ENCODE peak calls at places on chromosome 10, in seven cellular contexts. H, Y, E, G, V, M and Z are unnamed samples.

GRCh38 chr10:71766717-71767419 is 6.5 kb downstream of the VSIR start:
- DNase-seq in G (peak; percentile 81), E (peak; percentile 71), V (peak; percentile 92), M (peak; percentile 92), H (peak; percentile 98), Y (no peak), Z (peak; percentile 93)

GRCh38 chr10:33086100-33086499 is 128.1 kb upstream of the ITGB1 start:
- DNase-seq in Y (no peak), G (no peak), E (no peak), V (no peak), M (no peak), H (no peak), Z (no peak)

GRCh38 chr10:74145133-74145532 is 5.5 kb downstream of the AP3M1 start:
- DNase-seq in G (no peak), Y (no peak), M (no peak), V (no peak), H (no peak), E (peak; percentile 27), Z (no peak)

GRCh38 chr10:57694956-57695605 is 572.6 kb downstream of the IPMK start:
- DNase-seq in M (no peak), Y (no peak), H (no peak), G (no peak), E (no peak), V (no peak), Z (no peak)

GRCh38 chr10:108290823-108291222 is 1126.3 kb upstream of the SORCS1 start:
- DNase-seq in V (no peak), M (no peak), Y (no peak), E (no peak), H (no peak), G (no peak), Z (no peak)

GRCh38 chr10:78727251-78727650 is 341.5 kb upstream of the ZMIZ1 start:
- DNase-seq in Y (peak; percentile 25), H (no peak), M (no peak), E (no peak), V (no peak), G (no peak), Z (no peak)

GRCh38 chr10:102935510-102935909 is 17.4 kb downstream of the CNNM2 start:
- DNase-seq in M (no peak), H (no peak), G (no peak), Y (no peak), E (no peak), V (no peak), Z (no peak)

GRCh38 chr10:70118196-70118595 is 14.4 kb downstream of the AIFM2 start:
- DNase-seq in M (no peak), E (no peak), H (no peak), V (no peak), G (no peak), Y (no peak), Z (no peak)

GRCh38 chr10:5679606-5680005 is 5.0 kb upstream of the TASOR2 start:
- DNase-seq in H (no peak), Y (no peak), E (no peak), M (no peak), G (no peak), V (peak; percentile 49), Z (no peak)

GRCh38 chr10:120108941-120109340 is 216.4 kb downstream of the SEC23IP start:
- DNase-seq in G (no peak), H (no peak), Y (no peak), M (no peak), V (no peak), E (no peak), Z (no peak)

GRCh38 chr10:70174058-70174741 is 3.9 kb upstream of the SAR1A start:
- DNase-seq in G (no peak), Y (no peak), E (no peak), M (no peak), H (no peak), V (peak; percentile 79), Z (peak; percentile 25)

GRCh38 chr10:98423691-98424120 is 8.7 kb upstream of the PYROXD2 start:
- DNase-seq in V (peak; percentile 41), E (no peak), G (peak; percentile 23), H (peak; percentile 31), M (no peak), Y (no peak), Z (no peak)

GRCh38 chr10:46553238-46554049 is 3.0 kb downstream of the GPRIN2 start:
- DNase-seq in G (no peak), V (no peak), M (peak; percentile 63), H (no peak), Y (no peak), E (peak; percentile 3), Z (peak; percentile 11)

GRCh38 chr10:127408115-127408710 is 140.9 kb upstream of the NPS start:
- DNase-seq in H (no peak), Y (no peak), E (no peak), M (no peak), G (no peak), V (no peak), Z (no peak)

GRCh38 chr10:482848-483247 is 206.6 kb downstream of the DIP2C start:
- DNase-seq in M (no peak), Y (no peak), E (no peak), G (no peak), H (no peak), V (no peak), Z (no peak)

GRCh38 chr10:3779146-3779707 is 5.8 kb downstream of the KLF6 start:
- DNase-seq in E (no peak), M (no peak), Y (no peak), H (no peak), G (no peak), V (no peak), Z (peak; percentile 26)

GRCh38 chr10:13276749-13277394 is 23.0 kb downstream of the PHYH start:
- DNase-seq in V (no peak), H (peak; percentile 22), G (no peak), E (peak; percentile 19), M (no peak), Y (peak; percentile 52), Z (no peak)

GRCh38 chr10:79944428-79945395 is 4.2 kb downstream of the SFTPD start:
- DNase-seq in M (no peak), H (no peak), Y (no peak), G (peak; percentile 19), V (no peak), E (no peak), Z (no peak)

GRCh38 chr10:79105164-79105739 is 36.5 kb downstream of the ZMIZ1 start:
- DNase-seq in Y (no peak), V (peak; percentile 90), H (no peak), M (no peak), E (no peak), G (no peak), Z (no peak)

GRCh38 chr10:16954280-16955030 is 137.2 kb upstream of the RSU1 start:
- DNase-seq in H (no peak), G (no peak), V (no peak), Y (no peak), M (no peak), E (no peak), Z (no peak)

GRCh38 chr10:80407836-80408197 is 534 bp upstream of the PRXL2A start:
- DNase-seq in G (no peak), V (peak; percentile 63), M (no peak), E (no peak), Y (peak; percentile 65), H (peak; percentile 69), Z (peak; percentile 48)

GRCh38 chr10:14779053-14779649 is 4.5 kb upstream of the FAM107B start:
- DNase-seq in E (no peak), V (no peak), M (no peak), H (peak; percentile 45), Y (no peak), G (no peak), Z (peak; percentile 29)

GRCh38 chr10:32963102-32963501 is 5.1 kb upstream of the ITGB1 start:
- DNase-seq in M (no peak), H (peak; percentile 80), Y (no peak), V (no peak), G (no peak), E (no peak), Z (no peak)

GRCh38 chr10:123562811-123563580 is 103.2 kb upstream of the GPR26 start:
- DNase-seq in H (no peak), G (no peak), M (peak; percentile 37), Y (no peak), E (no peak), V (no peak), Z (no peak)

GRCh38 chr10:48759113-48759901 is 74.6 kb downstream of the WDFY4 start:
- DNase-seq in E (peak; percentile 1), H (no peak), M (no peak), Y (no peak), G (no peak), V (no peak), Z (no peak)
- TF ChIP-seq EP300 in E (no peak), H (no peak), M (no peak), Y (no peak), G (no peak), V (no peak), Z (no peak)

GRCh38 chr10:130452096-130452495 is 315.9 kb downstream of the GLRX3 start:
- DNase-seq in Y (no peak), G (no peak), E (no peak), V (no peak), M (no peak), H (no peak), Z (no peak)
- H3K27ac ChIP-seq in Y (no peak overlapping the region), G (no peak overlapping the region), E (no peak overlapping the region), V (no peak overlapping the region), M (no peak overlapping the region), H (no peak overlapping the region), Z (no peak overlapping the region)

GRCh38 chr10:30819306-30820190 is 190.0 kb upstream of the LYZL2 start:
- DNase-seq in H (no peak), E (no peak), G (no peak), V (no peak), Y (peak; percentile 53), M (no peak), Z (no peak)

GRCh38 chr10:30822693-30823465 is 193.3 kb upstream of the LYZL2 start:
- DNase-seq in Y (no peak), E (no peak), V (no peak), G (no peak), M (no peak), H (no peak), Z (no peak)

GRCh38 chr10:30820282-30820991 is 190.9 kb upstream of the LYZL2 start:
- DNase-seq in G (no peak), Y (peak; percentile 48), E (no peak), M (no peak), H (no peak), V (no peak), Z (no peak)

GRCh38 chr10:30821994-30822692 is 192.6 kb upstream of the LYZL2 start:
- DNase-seq in M (no peak), G (no peak), V (no peak), H (no peak), Y (no peak), E (no peak), Z (no peak)

GRCh38 chr10:30821269-30821993 is 191.9 kb upstream of the LYZL2 start:
- DNase-seq in H (no peak), E (no peak), Y (no peak), V (no peak), G (no peak), M (no peak), Z (no peak)
- TF ChIP-seq EP300 in H (no peak), E (no peak), Y (no peak), V (no peak), G (no peak), M (no peak), Z (no peak)

GRCh38 chr10:122053314-122053713 is 64.4 kb downstream of the TACC2 start:
- DNase-seq in H (no peak), V (no peak), G (no peak), M (no peak), Y (no peak), E (no peak), Z (no peak)
- H3K27ac ChIP-seq in H (peak overlapping the region; percentile 82), V (peak overlapping the region; percentile 29), G (peak overlapping the region; percentile 51), M (peak overlapping the region; percentile 38), Y (no peak overlapping the region), E (no peak overlapping the region), Z (no peak overlapping the region)

GRCh38 chr10:77084431-77085144 is 553.0 kb downstream of the KCNMA1 start:
- DNase-seq in E (no peak), H (no peak), G (no peak), Y (no peak), V (no peak), M (no peak), Z (peak; percentile 20)
- TF ChIP-seq EP300 in E (no peak), H (no peak), G (no peak), Y (no peak), V (no peak), M (peak; percentile 37), Z (peak; percentile 19)